ENCODE peak calls at places on chromosomes 2 and 18, in six cellular contexts. W is NB4, M is cardiac muscle cell, F is lower lobe of right lung, D is Peyer's patch, U is dorsolateral prefrontal cortex. Z is an unnamed sample.
A peak's percentile ranks its signal among the peaks of the same experiment; 100 is the strongest.

GRCh38 chr18:79026491-79026890 is 42.7 kb upstream of the ATP9B start:
- DNase-seq in W (no peak), M (no peak), F (no peak), D (no peak), U (no peak), Z (no peak)

GRCh38 chr2:62485780-62486765 is 19.9 kb downstream of the TMEM17 start:
- DNase-seq in W (no peak), M (no peak), F (no peak), D (no peak), U (no peak), Z (no peak)

GRCh38 chr2:127068351-127068741 is 38.6 kb downstream of the BIN1 start:
- DNase-seq in W (no peak), M (no peak), F (no peak), D (no peak), U (no peak), Z (no peak)

GRCh38 chr2:44053456-44053855 is 57.7 kb upstream of the LRPPRC start:
- DNase-seq in W (no peak), M (no peak), F (no peak), D (no peak), U (no peak), Z (no peak)

GRCh38 chr18:45167109-45167551 is 448.1 kb upstream of the SLC14A2 start:
- DNase-seq in W (no peak), M (no peak), F (no peak), D (no peak), U (no peak), Z (peak; percentile 61)

GRCh38 chr2:236045264-236046235 is 122.6 kb downstream of the GBX2 start:
- DNase-seq in W (no peak), M (no peak), F (no peak), D (no peak), U (no peak), Z (no peak)

GRCh38 chr2:7915302-7916200 is 766.3 kb upstream of the ID2 start:
- DNase-seq in W (no peak), M (peak; percentile 25), F (no peak), D (no peak), U (no peak), Z (no peak)

GRCh38 chr2:70094171-70094977 is 7.1 kb downstream of the PCBP1 start:
- DNase-seq in W (peak; percentile 47), M (no peak), F (no peak), D (no peak), U (no peak), Z (no peak)

GRCh38 chr18:70337139-70337972 is 48.5 kb downstream of the SOCS6 start:
- DNase-seq in W (peak; percentile 47), M (peak; percentile 52), F (no peak), D (no peak), U (no peak), Z (peak; percentile 56)

GRCh38 chr2:143001521-143001920 is 124.1 kb downstream of the KYNU start:
- DNase-seq in W (no peak), M (no peak), F (no peak), D (no peak), U (no peak), Z (no peak)

GRCh38 chr18:46291149-46291548 is 187.0 kb downstream of the HAUS1 start:
- DNase-seq in W (peak; percentile 56), M (no peak), F (no peak), D (no peak), U (no peak), Z (no peak)

GRCh38 chr2:208854717-208855116 is 448.1 kb downstream of the PTH2R start:
- DNase-seq in W (no peak), M (no peak), F (no peak), D (no peak), U (no peak), Z (no peak)

GRCh38 chr2:145503511-145503910 is 983.6 kb upstream of the ZEB2 start:
- DNase-seq in W (no peak), M (no peak), F (no peak), D (no peak), U (no peak), Z (no peak)

GRCh38 chr18:33928226-33928625 is 296.5 kb downstream of the NOL4 start:
- DNase-seq in W (no peak), M (no peak), F (no peak), D (no peak), U (no peak), Z (no peak)

GRCh38 chr2:38709515-38710194 is 41.5 kb downstream of the SRSF7 start:
- DNase-seq in W (no peak), M (no peak), F (no peak), D (no peak), U (no peak), Z (no peak)

GRCh38 chr2:59389240-59389639 is 1148.1 kb upstream of the FANCL start:
- DNase-seq in W (no peak), M (peak; percentile 14), F (no peak), D (no peak), U (no peak), Z (no peak)

GRCh38 chr2:11175293-11175795 is 20.1 kb downstream of the SLC66A3 start:
- DNase-seq in W (peak; percentile 75), M (no peak), F (no peak), D (no peak), U (no peak), Z (no peak)

GRCh38 chr2:53334610-53335009 is 433.0 kb upstream of the CHAC2 start:
- DNase-seq in W (no peak), M (no peak), F (no peak), D (no peak), U (no peak), Z (no peak)

GRCh38 chr2:176291768-176292393 is 22.6 kb downstream of the MTX2 start:
- DNase-seq in W (no peak), M (peak; percentile 9), F (no peak), D (no peak), U (no peak), Z (no peak)

GRCh38 chr2:54348672-54349071 is 92.6 kb upstream of the TSPYL6 start:
- DNase-seq in W (no peak), M (peak; percentile 76), F (no peak), D (no peak), U (no peak), Z (no peak)

GRCh38 chr18:49561377-49562193 is at the start of gene LIPG:
- DNase-seq in W (peak; percentile 41), M (peak; percentile 90), F (peak; percentile 58), D (peak; percentile 87), U (no peak), Z (peak; percentile 71)

GRCh38 chr2:133431289-133431688 is 137.0 kb downstream of the NCKAP5 start:
- DNase-seq in W (no peak), M (no peak), F (no peak), D (no peak), U (no peak), Z (no peak)

GRCh38 chr2:219219781-219220532 is 1.2 kb upstream of the ABCB6 start:
- DNase-seq in W (no peak), M (no peak), F (no peak), D (no peak), U (no peak), Z (no peak)

GRCh38 chr2:226475650-226476049 is 324.0 kb downstream of the IRS1 start:
- DNase-seq in W (peak; percentile 8), M (no peak), F (no peak), D (no peak), U (no peak), Z (peak; percentile 42)

GRCh38 chr2:83613178-83613577 is 845.9 kb downstream of the SUCLG1 start:
- DNase-seq in W (no peak), M (no peak), F (no peak), D (no peak), U (no peak), Z (no peak)

GRCh38 chr2:214543386-214543955 is 132.6 kb downstream of the VWC2L start:
- DNase-seq in W (no peak), M (no peak), F (no peak), D (no peak), U (no peak), Z (no peak)

GRCh38 chr2:35081001-35081628 is 1274.5 kb upstream of the CRIM1 start:
- DNase-seq in W (no peak), M (no peak), F (no peak), D (no peak), U (no peak), Z (no peak)

DNA sequence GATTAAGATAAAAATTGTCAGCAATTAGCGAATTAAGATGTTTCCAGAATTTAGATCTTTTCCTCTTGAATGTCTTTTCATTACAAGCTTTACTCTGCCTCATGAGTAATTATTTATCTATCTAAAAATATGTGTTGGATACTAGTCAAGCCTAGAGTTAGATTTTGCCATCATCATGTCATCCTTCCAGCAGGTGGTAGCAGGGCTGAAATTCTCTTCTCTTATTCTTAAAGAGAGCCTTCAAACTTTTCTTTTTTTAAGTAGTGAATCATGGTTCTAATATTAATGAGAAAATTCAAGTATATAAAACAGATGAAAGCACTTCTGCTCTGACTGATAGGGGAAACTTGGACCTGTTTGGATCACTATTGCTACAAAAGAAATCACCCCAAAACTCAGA is 240.7 kb upstream of the EPAS1 start:
- DNase-seq in W (no peak), M (no peak), F (no peak), D (no peak), U (no peak), Z (no peak)
- TF ChIP-seq CTCF in W (no peak), M (no peak), F (no peak), D (no peak), U (no peak), Z (no peak)

GRCh38 chr18:12928149-12928548 is 19.7 kb upstream of the SEH1L start:
- DNase-seq in W (no peak), M (no peak), F (no peak), D (no peak), U (no peak), Z (no peak)

GRCh38 chr18:12930908-12931307 is 16.9 kb upstream of the SEH1L start:
- DNase-seq in W (no peak), M (no peak), F (no peak), D (no peak), U (no peak), Z (no peak)

GRCh38 chr18:12934454-12935071 is 13.2 kb upstream of the SEH1L start:
- DNase-seq in W (peak; percentile 81), M (peak; percentile 90), F (peak; percentile 86), D (peak; percentile 81), U (peak; percentile 89), Z (peak; percentile 62)

GRCh38 chr18:12929477-12930083 is 18.2 kb upstream of the SEH1L start:
- DNase-seq in W (no peak), M (no peak), F (no peak), D (no peak), U (no peak), Z (no peak)

DNA sequence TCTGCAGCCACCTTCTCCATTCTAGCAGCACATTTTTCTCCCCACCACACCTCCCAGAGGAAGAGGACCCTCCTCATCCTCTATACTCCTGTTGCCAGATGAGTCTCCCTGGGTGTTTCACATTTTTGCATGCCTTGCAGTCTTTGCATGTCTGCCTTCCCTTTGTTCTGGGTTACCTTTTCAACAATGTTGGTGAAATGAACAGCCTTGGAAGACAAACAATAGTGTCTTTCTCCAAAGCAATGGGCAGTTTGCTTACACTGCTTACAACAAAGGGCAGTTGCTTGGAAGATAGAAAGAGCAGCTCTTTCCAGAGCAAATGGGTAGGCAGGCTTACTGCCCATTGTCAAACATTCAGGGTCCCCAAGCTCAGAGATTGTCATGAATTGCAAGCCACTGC is 14.5 kb upstream of the SEH1L start:
- DNase-seq in W (no peak), M (no peak), F (no peak), D (no peak), U (no peak), Z (no peak)
- H3K4me3 ChIP-seq in W (no peak overlapping the region), M (no peak overlapping the region), F (no peak overlapping the region), D (no peak overlapping the region), U (no peak overlapping the region), Z (no peak overlapping the region)

GRCh38 chr2:106165064-106165463 is 29.0 kb downstream of the UXS1 start:
- DNase-seq in W (peak; percentile 37), M (no peak), F (no peak), D (no peak), U (no peak), Z (no peak)
- TF ChIP-seq CTCF in W (no peak), M (peak; percentile 6), F (no peak), D (no peak), U (no peak), Z (no peak)

GRCh38 chr2:119376810-119377209 is 10.0 kb downstream of the DBI start:
- DNase-seq in W (no peak), M (no peak), F (no peak), D (no peak), U (no peak), Z (no peak)
- H3K4me3 ChIP-seq in W (no peak overlapping the region), M (no peak overlapping the region), F (no peak overlapping the region), D (no peak overlapping the region), U (no peak overlapping the region), Z (no peak overlapping the region)

Z was measured in HFF-Myc.